ENCODE peak calls at places on chromosomes 6 and 20, in eight cellular contexts. P is adrenal gland; X is mesendoderm; N is heart right ventricle; U is bronchial epithelial cell; R is cardiac muscle cell; E is CD8-positive, alpha-beta T cell; W is heart left ventricle. D is an unnamed sample. For H3K27me3, the result is how much of the 10 kb centered on the place peaks cover.

GRCh38 chr6:56370127-56370540 is 122.8 kb upstream of the COL21A1 start:
- DNase-seq in P (peak), X (peak), N (peak), U (peak), R (peak), E (no peak), W (peak), D (peak)

GRCh38 chr20:48603116-48603818 is 224.5 kb downstream of the PREX1 start:
- DNase-seq in P (no peak), X (peak), N (no peak), U (no peak), R (peak), E (no peak), W (no peak), D (peak)

GRCh38 chr6:75472885-75473284 is 20.7 kb downstream of the FILIP1 start:
- DNase-seq in P (no peak), X (no peak), N (no peak), U (no peak), R (no peak), E (no peak), W (no peak), D (no peak)

GRCh38 chr20:33679758-33680485 is 5.7 kb upstream of the NECAB3 start:
- DNase-seq in P (no peak), X (no peak), N (no peak), U (no peak), R (no peak), E (peak), W (no peak), D (no peak)

GRCh38 chr20:3843490-3843889 is 3.1 kb upstream of the MAVS start:
- DNase-seq in P (no peak), X (no peak), N (no peak), U (peak), R (no peak), E (no peak), W (no peak), D (no peak)

GRCh38 chr6:13760948-13761347 is 49.3 kb upstream of the RANBP9 start:
- DNase-seq in P (no peak), X (no peak), N (no peak), U (peak), R (no peak), E (no peak), W (no peak), D (no peak)

GRCh38 chr20:13922241-13922640 is 68.2 kb downstream of the SEL1L2 start:
- DNase-seq in P (no peak), X (no peak), N (no peak), U (no peak), R (no peak), E (no peak), W (no peak), D (no peak)

GRCh38 chr6:6331393-6331792 is 10.9 kb upstream of the F13A1 start:
- DNase-seq in P (no peak), X (no peak), N (no peak), U (no peak), R (no peak), E (no peak), W (no peak), D (no peak)

GRCh38 chr20:57930328-57930727 is 220.5 kb upstream of the PMEPA1 start:
- DNase-seq in P (no peak), X (no peak), N (no peak), U (no peak), R (no peak), E (no peak), W (no peak), D (no peak)

GRCh38 chr20:23050847-23051627 is 1.6 kb upstream of the THBD start:
- DNase-seq in P (peak), X (peak), N (peak), U (peak), R (peak), E (no peak), W (peak), D (peak)

GRCh38 chr6:5084787-5085637 is at the start of gene PPP1R3G:
- DNase-seq in P (peak), X (peak), N (peak), U (no peak), R (peak), E (no peak), W (peak), D (peak)

GRCh38 chr6:41072836-41073202 is at the start of gene NFYA:
- DNase-seq in P (no peak), X (no peak), N (peak), U (no peak), R (peak), E (no peak), W (no peak), D (peak)

GRCh38 chr6:62808575-62809293 is 402.5 kb upstream of the FKBP1C start:
- DNase-seq in P (no peak), X (peak), N (no peak), U (no peak), R (peak), E (no peak), W (no peak), D (no peak)

GRCh38 chr6:63760199-63760598 is 124.6 kb downstream of the PHF3 start:
- DNase-seq in P (no peak), X (no peak), N (no peak), U (no peak), R (no peak), E (no peak), W (no peak), D (no peak)

GRCh38 chr6:31174378-31174777 is 3.9 kb upstream of the POU5F1 start:
- DNase-seq in P (no peak), X (no peak), N (no peak), U (no peak), R (no peak), E (no peak), W (no peak), D (no peak)

GRCh38 chr6:4780360-4780812 is 4.2 kb downstream of the CDYL start:
- DNase-seq in P (peak), X (peak), N (no peak), U (peak), R (no peak), E (no peak), W (no peak), D (no peak)

GRCh38 chr6:94362061-94362864 is 942.9 kb upstream of the EPHA7 start:
- DNase-seq in P (no peak), X (no peak), N (no peak), U (no peak), R (no peak), E (no peak), W (no peak), D (no peak)

GRCh38 chr6:143197377-143197776 is 136.7 kb downstream of the AIG1 start:
- DNase-seq in P (no peak), X (no peak), N (no peak), U (no peak), R (no peak), E (no peak), W (no peak), D (no peak)

GRCh38 chr6:31493875-31494694 is 3.9 kb upstream of the MICB start:
- DNase-seq in P (peak), X (peak), N (peak), U (peak), R (peak), E (peak), W (peak), D (peak)

GRCh38 chr6:45073771-45074170 is 254.4 kb upstream of the RUNX2 start:
- DNase-seq in P (no peak), X (no peak), N (no peak), U (peak), R (no peak), E (no peak), W (no peak), D (no peak)

GRCh38 chr6:80333342-80333741 is 226.9 kb downstream of the BCKDHB start:
- DNase-seq in P (no peak), X (no peak), N (no peak), U (no peak), R (no peak), E (no peak), W (no peak), D (no peak)

GRCh38 chr20:24769878-24770627 is 179.0 kb upstream of the CST7 start:
- DNase-seq in P (no peak), X (no peak), N (no peak), U (no peak), R (no peak), E (no peak), W (no peak), D (no peak)

GRCh38 chr6:168896321-168896720 is 357.3 kb downstream of the THBS2 start:
- DNase-seq in P (no peak), X (peak), N (no peak), U (no peak), R (no peak), E (no peak), W (no peak), D (no peak)

GRCh38 chr6:7975764-7976146 is 65.2 kb upstream of the TXNDC5 start:
- DNase-seq in P (peak), X (no peak), N (peak), U (no peak), R (no peak), E (no peak), W (peak), D (peak)

GRCh38 chr20:22914291-22914690 is 120.8 kb upstream of the SSTR4 start:
- DNase-seq in P (no peak), X (no peak), N (no peak), U (no peak), R (no peak), E (no peak), W (no peak), D (no peak)

GRCh38 chr6:76330031-76330430 is 257.6 kb upstream of the IMPG1 start:
- DNase-seq in P (no peak), X (no peak), N (no peak), U (no peak), R (no peak), E (no peak), W (no peak), D (no peak)

GRCh38 chr20:33005132-33005566 is 916 bp upstream of the SUN5 start:
- DNase-seq in P (no peak), X (peak), N (no peak), U (no peak), R (no peak), E (no peak), W (no peak), D (no peak)

GRCh38 chr6:89393659-89394058 is 18.4 kb downstream of the RRAGD start:
- DNase-seq in P (no peak), X (no peak), N (no peak), U (no peak), R (no peak), E (no peak), W (no peak), D (no peak)

GRCh38 chr6:30845183-30845582 is 39.1 kb upstream of the DDR1 start:
- DNase-seq in P (no peak), X (peak), N (no peak), U (no peak), R (no peak), E (no peak), W (no peak), D (peak)

GRCh38 chr20:36303020-36303595 is 3.0 kb upstream of the DLGAP4 start:
- DNase-seq in P (no peak), X (no peak), N (no peak), U (no peak), R (no peak), E (no peak), W (no peak), D (no peak)
- H3K27me3 ChIP-seq in P (under half), X (under half), N (half or more), U (under half), R (half or more), E (under half), W (half or more), D (under half)

GRCh38 chr6:36907781-36908180 is 22.0 kb downstream of the C6orf89 start:
- DNase-seq in P (peak), X (no peak), N (peak), U (peak), R (no peak), E (no peak), W (peak), D (peak)
- H3K4me3 ChIP-seq in P (no peak), X (no peak), N (no peak), U (no peak), R (no peak), E (no peak), W (no peak), D (no peak)

GRCh38 chr6:145529582-145529981 is 205.7 kb downstream of the EPM2A start:
- DNase-seq in P (no peak), X (no peak), N (no peak), U (no peak), R (no peak), E (no peak), W (no peak), D (no peak)
- H3K27me3 ChIP-seq in P (under half), X (under half), N (under half), U (under half), R (under half), E (under half), W (under half), D (under half)

DNA sequence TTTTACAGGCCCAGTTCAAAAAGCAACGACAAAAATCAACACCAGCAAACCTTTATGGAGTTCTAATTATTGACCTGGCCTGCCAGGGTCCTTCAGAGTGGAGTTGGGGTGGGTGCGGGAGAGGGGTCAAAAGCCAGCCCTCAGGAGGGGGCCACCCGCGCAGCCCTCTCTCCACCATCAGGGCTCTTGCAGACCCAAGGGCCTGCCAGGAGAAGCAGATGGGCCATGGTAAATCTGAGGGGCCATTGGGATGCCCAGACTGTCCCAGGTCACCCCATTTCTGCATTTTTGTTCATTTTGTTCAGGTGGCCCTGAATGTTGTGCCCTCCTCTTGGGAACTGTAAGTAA is 88.4 kb downstream of the DHX35 start:
- DNase-seq in P (no peak), X (no peak), N (no peak), U (no peak), R (no peak), E (no peak), W (no peak), D (no peak)
- H3K4me3 ChIP-seq in P (no peak), X (no peak), N (peak), U (no peak), R (peak), E (peak), W (peak), D (no peak)

GRCh38 chr6:38517005-38517404 is 122.7 kb downstream of the BTBD9 start:
- DNase-seq in P (no peak), X (no peak), N (no peak), U (peak), R (no peak), E (no peak), W (no peak), D (no peak)

GRCh38 chr6:38514399-38514798 is 125.3 kb downstream of the BTBD9 start:
- DNase-seq in P (no peak), X (no peak), N (no peak), U (no peak), R (no peak), E (no peak), W (no peak), D (no peak)

GRCh38 chr6:38524436-38525145 is 115.1 kb downstream of the BTBD9 start:
- DNase-seq in P (no peak), X (no peak), N (no peak), U (peak), R (no peak), E (no peak), W (no peak), D (no peak)

GRCh38 chr6:38522322-38522721 is 117.4 kb downstream of the BTBD9 start:
- DNase-seq in P (no peak), X (no peak), N (no peak), U (no peak), R (no peak), E (no peak), W (no peak), D (no peak)

DNA sequence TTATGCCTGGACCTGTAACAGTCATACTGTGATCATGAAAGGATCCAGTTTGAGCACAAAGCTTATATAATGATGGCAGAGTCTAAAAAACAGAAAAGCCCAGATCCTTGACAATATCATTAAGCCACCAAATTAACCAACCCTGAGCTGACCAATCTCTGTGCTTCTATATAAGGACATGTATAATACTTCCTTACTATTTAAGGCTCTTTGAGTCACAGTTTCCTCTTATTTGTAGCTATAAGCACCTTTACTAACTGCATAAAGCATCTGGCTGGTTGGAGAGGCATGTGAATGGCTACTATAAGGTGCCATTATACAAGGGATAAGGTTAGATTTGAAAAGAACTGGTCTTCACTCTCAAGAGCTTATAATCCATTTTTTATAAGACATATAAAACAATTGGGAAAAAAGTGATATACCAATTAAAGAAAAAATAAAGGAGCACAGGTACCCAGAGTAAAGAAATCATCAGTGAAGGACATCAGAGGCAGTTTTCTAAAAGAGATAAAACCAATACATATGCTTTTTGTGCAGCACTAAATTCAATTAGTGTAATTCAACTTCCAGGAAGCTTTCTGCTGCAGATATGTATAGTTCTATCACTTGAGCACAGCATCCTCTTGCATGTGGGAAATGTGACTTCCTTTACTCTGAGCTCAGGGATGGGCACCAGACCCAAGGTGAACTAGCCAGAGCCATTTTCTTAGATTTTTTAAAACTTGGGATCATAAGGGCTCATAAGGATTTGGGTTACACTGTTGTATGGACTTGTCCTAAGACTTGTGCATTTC is 121.0 kb downstream of the BTBD9 start:
- DNase-seq in P (no peak), X (no peak), N (no peak), U (no peak), R (no peak), E (no peak), W (no peak), D (no peak)
- H3K27me3 ChIP-seq in P (under half), X (under half), N (under half), U (under half), R (under half), E (under half), W (under half), D (under half)

DNA sequence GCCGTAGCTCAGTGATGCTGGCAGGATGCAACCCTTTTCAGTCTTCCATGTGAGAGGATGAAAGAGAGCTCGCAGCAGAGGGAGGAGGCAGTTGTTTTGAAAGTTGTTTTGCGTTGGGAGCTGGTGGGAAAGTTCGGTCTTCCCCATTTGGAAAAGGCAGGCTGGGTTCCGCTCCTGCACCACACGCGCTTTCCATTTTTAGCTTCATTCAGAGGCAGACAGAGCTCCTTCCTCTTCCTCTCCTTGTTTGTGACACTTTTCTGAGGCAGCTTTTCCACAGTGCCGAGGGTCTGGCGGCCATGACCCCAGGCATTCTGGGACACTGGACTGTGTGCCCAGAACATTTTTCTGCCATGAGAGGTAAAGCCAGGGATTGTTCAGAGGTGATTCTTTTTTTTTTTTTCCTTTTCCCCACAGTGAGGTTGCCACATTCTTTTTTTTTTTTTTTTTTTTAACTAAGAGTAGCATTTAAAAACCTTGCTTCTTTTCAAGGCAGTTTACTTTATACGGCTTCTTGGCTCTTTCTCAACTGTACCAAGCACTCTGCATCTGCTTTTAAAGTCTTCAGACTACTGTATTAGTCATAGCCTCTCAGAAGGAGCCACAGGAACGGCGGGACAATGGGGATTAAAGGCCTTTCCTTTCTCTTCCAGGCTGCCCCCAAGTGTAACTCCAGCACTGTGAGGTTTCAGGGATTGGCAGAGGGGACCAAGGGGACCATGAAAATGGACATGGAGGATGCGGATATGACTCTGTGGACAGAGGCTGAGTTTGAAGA is 1.6 kb downstream of the PRDM1 start:
- DNase-seq in P (no peak), X (peak), N (no peak), U (peak), R (peak), E (no peak), W (peak), D (no peak)
- H3K4me3 ChIP-seq in P (no peak), X (peak), N (peak), U (peak), R (peak), E (no peak), W (peak), D (peak)

GRCh38 chr20:61595216-61595615 is 343.2 kb downstream of the CDH4 start:
- DNase-seq in P (no peak), X (no peak), N (no peak), U (no peak), R (no peak), E (no peak), W (no peak), D (peak)

GRCh38 chr20:61590236-61590635 is 338.2 kb downstream of the CDH4 start:
- DNase-seq in P (no peak), X (no peak), N (no peak), U (no peak), R (no peak), E (no peak), W (peak), D (peak)

GRCh38 chr20:61598586-61598985 is 346.5 kb downstream of the CDH4 start:
- DNase-seq in P (no peak), X (no peak), N (no peak), U (no peak), R (no peak), E (no peak), W (no peak), D (no peak)

GRCh38 chr20:61597996-61598395 is 345.9 kb downstream of the CDH4 start:
- DNase-seq in P (no peak), X (no peak), N (no peak), U (no peak), R (no peak), E (no peak), W (no peak), D (peak)

GRCh38 chr20:61594198-61594597 is 342.1 kb downstream of the CDH4 start:
- DNase-seq in P (no peak), X (no peak), N (no peak), U (no peak), R (no peak), E (no peak), W (peak), D (peak)
- H3K27me3 ChIP-seq in P (under half), X (under half), N (under half), U (under half), R (under half), E (under half), W (under half), D (under half)

GRCh38 chr20:9551808-9552550 is 37.6 kb downstream of the LAMP5 start:
- DNase-seq in P (no peak), X (no peak), N (no peak), U (peak), R (peak), E (no peak), W (no peak), D (no peak)
- H3K4me3 ChIP-seq in P (no peak), X (no peak), N (no peak), U (no peak), R (no peak), E (no peak), W (no peak), D (no peak)

DNA sequence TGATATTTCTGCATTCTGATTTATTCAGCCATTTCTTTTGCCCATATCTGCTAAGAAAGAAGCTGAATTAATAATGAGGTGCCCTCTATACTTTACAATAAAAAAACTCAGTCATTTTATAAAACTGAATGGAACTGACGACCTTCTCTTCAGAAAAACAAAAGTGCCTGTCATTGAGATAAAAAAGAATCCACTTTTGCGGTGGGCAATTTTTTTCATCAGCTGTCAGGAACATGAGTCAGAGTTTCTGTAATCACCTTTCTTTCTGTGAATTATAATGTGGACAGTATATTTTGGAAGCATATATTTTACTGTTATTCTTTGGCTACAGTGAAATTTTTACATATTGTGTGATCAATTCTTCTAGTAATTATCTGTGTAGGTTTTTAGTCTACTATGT is 33.4 kb downstream of the IL20RA start:
- DNase-seq in P (peak), X (no peak), N (no peak), U (no peak), R (no peak), E (no peak), W (no peak), D (no peak)
- H3K27me3 ChIP-seq in P (under half), X (under half), N (under half), U (under half), R (under half), E (under half), W (under half), D (under half)

GRCh38 chr6:154508573-154509375 is 1.7 kb downstream of the CNKSR3 start:
- DNase-seq in P (no peak), X (no peak), N (no peak), U (peak), R (no peak), E (no peak), W (no peak), D (no peak)
- H3K4me3 ChIP-seq in P (no peak), X (peak), N (peak), U (peak), R (peak), E (no peak), W (peak), D (peak)

D was measured in right lobe of liver.